ENCODE peak calls at places on chromosomes 6 and 20, in five cellular contexts. A, M, Z, R and W are unnamed samples.

GRCh38 chr6:116266803-116267202 is 12.9 kb downstream of the TSPYL1 start:
- DNase-seq in A (no peak), M (no peak), Z (no peak), R (no peak), W (no peak)

GRCh38 chr20:38836991-38837390 is 31.5 kb downstream of the PPP1R16B start:
- DNase-seq in A (no peak), M (no peak), Z (no peak), R (no peak), W (no peak)

GRCh38 chr6:135114355-135115145 is 59.9 kb upstream of the HBS1L start:
- DNase-seq in A (no peak), M (no peak), Z (no peak), R (no peak), W (no peak)

GRCh38 chr6:136752554-136752953 is 39.7 kb downstream of the MAP3K5 start:
- DNase-seq in A (no peak), M (no peak), Z (no peak), R (no peak), W (no peak)

GRCh38 chr6:166802437-166802836 is 153.9 kb downstream of the RNASET2 start:
- DNase-seq in A (no peak), M (peak), Z (no peak), R (no peak), W (no peak)

GRCh38 chr6:139531716-139532115 is 157.3 kb upstream of the CITED2 start:
- DNase-seq in A (peak), M (no peak), Z (no peak), R (no peak), W (no peak)

GRCh38 chr6:51384736-51385135 is 566.1 kb downstream of the TFAP2B start:
- DNase-seq in A (no peak), M (no peak), Z (no peak), R (no peak), W (no peak)

GRCh38 chr6:15484115-15484514 is 178.7 kb downstream of the DTNBP1 start:
- DNase-seq in A (no peak), M (no peak), Z (no peak), R (no peak), W (no peak)

GRCh38 chr6:51986864-51987263 is 100.5 kb downstream of the PKHD1 start:
- DNase-seq in A (no peak), M (no peak), Z (no peak), R (no peak), W (no peak)

GRCh38 chr6:103153016-103153415 is 1706.7 kb downstream of the HACE1 start:
- DNase-seq in A (no peak), M (no peak), Z (no peak), R (no peak), W (no peak)

GRCh38 chr20:40600441-40601235 is 88.4 kb downstream of the MAFB start:
- DNase-seq in A (no peak), M (no peak), Z (no peak), R (no peak), W (no peak)

GRCh38 chr20:64039293-64040160 is 3.5 kb downstream of the C20orf204 start:
- DNase-seq in A (no peak), M (peak), Z (no peak), R (no peak), W (no peak)

GRCh38 chr20:49484180-49485140 is 2.0 kb upstream of the KCNB1 start:
- DNase-seq in A (peak), M (peak), Z (peak), R (peak), W (peak)

GRCh38 chr20:18984238-18985200 is 170.9 kb downstream of the SCP2D1 start:
- DNase-seq in A (no peak), M (no peak), Z (no peak), R (no peak), W (no peak)

GRCh38 chr6:137827977-137828815 is 38.9 kb upstream of the TNFAIP3 start:
- DNase-seq in A (no peak), M (no peak), Z (no peak), R (no peak), W (no peak)

GRCh38 chr6:138105880-138106664 is 1.1 kb downstream of the PERP start:
- DNase-seq in A (no peak), M (peak), Z (no peak), R (no peak), W (no peak)

GRCh38 chr20:33249456-33249855 is 13.7 kb downstream of the BPIFA1 start:
- DNase-seq in A (no peak), M (no peak), Z (no peak), R (no peak), W (no peak)

GRCh38 chr20:63980317-63980805 is 571 bp upstream of the PRPF6 start:
- DNase-seq in A (no peak), M (no peak), Z (no peak), R (no peak), W (no peak)

GRCh38 chr6:113825776-113826175 is 31.4 kb upstream of the MARCKS start:
- DNase-seq in A (peak), M (no peak), Z (peak), R (peak), W (peak)

GRCh38 chr6:17289491-17290106 is 8.4 kb downstream of the RBM24 start:
- DNase-seq in A (peak), M (no peak), Z (no peak), R (no peak), W (peak)

GRCh38 chr6:19332806-19333460 is 504.2 kb upstream of the ID4 start:
- DNase-seq in A (no peak), M (no peak), Z (no peak), R (no peak), W (no peak)

GRCh38 chr6:109687271-109687721 is 3.7 kb downstream of the AK9 start:
- DNase-seq in A (peak), M (no peak), Z (no peak), R (no peak), W (peak)

GRCh38 chr6:6474170-6474920 is 114.2 kb upstream of the LY86 start:
- DNase-seq in A (no peak), M (peak), Z (no peak), R (no peak), W (no peak)

GRCh38 chr20:51184289-51184688 is 161.4 kb upstream of the KCNG1 start:
- DNase-seq in A (peak), M (no peak), Z (no peak), R (no peak), W (no peak)

GRCh38 chr6:35047265-35048011 is 93.7 kb downstream of the TCP11 start:
- DNase-seq in A (peak), M (no peak), Z (no peak), R (peak), W (peak)

DNA sequence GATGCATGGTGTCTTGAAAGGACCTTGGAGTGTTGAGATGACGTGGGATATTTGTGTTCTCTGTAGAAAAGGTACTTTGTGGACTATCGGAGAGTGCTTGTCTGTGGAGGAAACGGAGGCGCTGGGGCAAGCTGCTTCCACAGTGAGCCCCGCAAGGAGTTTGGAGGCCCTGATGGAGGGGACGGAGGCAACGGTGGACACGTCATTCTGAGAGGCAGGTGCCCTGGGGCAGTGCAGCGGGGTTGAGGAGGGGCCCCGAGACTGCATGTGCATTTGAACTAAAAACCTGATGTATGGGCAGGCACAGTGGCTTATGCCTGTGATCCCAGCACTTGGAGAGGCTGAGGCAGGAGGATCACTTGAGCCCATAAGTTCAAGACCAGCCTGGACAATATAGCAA is 12.9 kb downstream of the MTG2 start:
- DNase-seq in A (no peak), M (no peak), Z (no peak), R (no peak), W (no peak)
- TF ChIP-seq CTCF in A (no peak), M (no peak), Z (no peak), R (no peak), W (no peak)

GRCh38 chr6:111722220-111722731 is 116.6 kb upstream of the TRAF3IP2 start:
- DNase-seq in A (peak), M (no peak), Z (no peak), R (no peak), W (peak)
- H3K4me3 ChIP-seq in A (no peak), M (no peak), Z (no peak), R (no peak), W (no peak)

DNA sequence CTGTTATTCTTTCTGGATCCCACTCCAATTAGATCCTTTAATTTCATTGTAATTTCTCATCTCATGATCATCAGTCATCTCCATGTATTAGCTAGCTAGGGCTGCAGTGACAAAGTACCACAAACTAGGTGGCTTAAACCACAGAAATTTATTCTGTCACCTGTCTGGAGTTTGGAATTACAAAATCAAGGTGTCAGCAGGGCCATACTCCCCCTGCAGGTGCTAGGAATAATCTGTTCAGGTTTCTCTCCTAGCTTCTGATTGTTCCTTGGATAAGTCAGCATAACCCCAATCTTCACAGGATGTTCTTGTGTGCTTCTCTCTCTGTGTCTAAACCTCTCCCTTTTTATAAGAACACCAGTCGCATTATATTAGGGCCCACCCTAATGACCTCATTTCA is 40.4 kb downstream of the BEND6 start:
- DNase-seq in A (no peak), M (peak), Z (no peak), R (no peak), W (no peak)
- TF ChIP-seq CTCF in A (no peak), M (peak), Z (no peak), R (peak), W (no peak)

DNA sequence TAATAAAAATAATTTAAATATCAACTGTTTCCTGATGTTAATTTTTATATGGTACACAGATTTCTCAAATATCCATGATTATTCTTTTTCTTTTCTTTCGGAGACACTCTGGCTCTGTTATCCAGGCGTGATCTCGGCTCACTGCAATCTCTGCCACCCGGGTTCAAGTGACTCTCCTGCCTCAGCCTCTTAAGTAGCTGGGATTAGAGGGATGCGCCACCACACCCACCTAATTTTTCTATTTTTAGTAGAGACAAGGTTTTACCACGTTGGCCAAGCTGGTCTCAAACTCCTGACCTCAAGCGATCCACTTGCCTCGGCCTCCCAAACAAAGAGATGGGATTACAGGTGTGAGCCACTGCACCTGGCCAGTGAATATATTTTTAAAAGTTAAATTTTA is 20.5 kb downstream of the ROMO1 start:
- DNase-seq in A (no peak), M (no peak), Z (no peak), R (no peak), W (no peak)
- H3K4me3 ChIP-seq in A (no peak), M (no peak), Z (no peak), R (no peak), W (no peak)

DNA sequence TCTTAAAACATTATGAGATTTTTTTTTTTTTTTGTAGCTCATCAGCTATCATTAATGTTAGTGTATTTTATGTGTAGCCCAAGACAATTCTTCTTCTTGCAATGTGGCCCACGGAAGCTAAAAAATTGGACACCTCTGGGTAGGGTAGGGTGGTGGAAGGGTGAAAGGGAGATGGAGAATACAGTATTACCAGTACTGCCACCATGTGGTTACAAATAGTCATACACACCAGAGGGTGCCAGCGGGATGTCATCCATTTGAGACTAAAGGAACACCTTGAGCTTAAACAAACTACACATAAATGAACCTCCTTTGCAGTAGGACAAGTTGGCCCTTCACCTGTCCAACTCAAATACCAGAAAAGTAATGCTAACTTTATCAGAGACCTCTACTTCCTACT is 601.9 kb downstream of the HTR1B start:
- DNase-seq in A (no peak), M (peak), Z (no peak), R (peak), W (no peak)
- TF ChIP-seq CTCF in A (peak), M (peak), Z (peak), R (peak), W (peak)

DNA sequence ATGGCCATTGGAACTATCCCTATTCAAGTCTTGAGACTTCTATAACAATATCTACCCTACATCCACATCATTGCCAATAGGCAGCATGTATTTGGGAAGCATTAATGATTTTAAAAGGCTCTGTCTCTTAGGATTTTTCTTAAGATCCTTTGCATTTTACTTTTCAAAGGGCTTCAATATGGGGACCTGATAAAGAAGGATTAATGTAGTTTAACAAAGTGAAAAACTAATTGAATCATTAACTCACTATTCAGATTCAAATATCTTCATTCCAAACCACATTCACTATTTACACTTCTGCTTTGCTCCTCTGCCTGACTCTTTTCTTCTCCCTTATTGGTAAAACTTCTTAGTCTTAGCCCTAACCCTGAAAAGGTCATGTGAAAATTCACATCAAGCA is 333.0 kb downstream of the EPHA7 start:
- DNase-seq in A (no peak), M (peak), Z (no peak), R (no peak), W (no peak)
- H3K4me3 ChIP-seq in A (no peak), M (peak), Z (no peak), R (no peak), W (no peak)

GRCh38 chr6:101380861-101381630 is 12.5 kb upstream of the GRIK2 start:
- DNase-seq in A (no peak), M (no peak), Z (no peak), R (no peak), W (no peak)

GRCh38 chr6:101392561-101393230 is 812 bp upstream of the GRIK2 start:
- DNase-seq in A (no peak), M (peak), Z (no peak), R (peak), W (no peak)

GRCh38 chr6:101391772-101392560 is 1.5 kb upstream of the GRIK2 start:
- DNase-seq in A (peak), M (peak), Z (no peak), R (no peak), W (no peak)

DNA sequence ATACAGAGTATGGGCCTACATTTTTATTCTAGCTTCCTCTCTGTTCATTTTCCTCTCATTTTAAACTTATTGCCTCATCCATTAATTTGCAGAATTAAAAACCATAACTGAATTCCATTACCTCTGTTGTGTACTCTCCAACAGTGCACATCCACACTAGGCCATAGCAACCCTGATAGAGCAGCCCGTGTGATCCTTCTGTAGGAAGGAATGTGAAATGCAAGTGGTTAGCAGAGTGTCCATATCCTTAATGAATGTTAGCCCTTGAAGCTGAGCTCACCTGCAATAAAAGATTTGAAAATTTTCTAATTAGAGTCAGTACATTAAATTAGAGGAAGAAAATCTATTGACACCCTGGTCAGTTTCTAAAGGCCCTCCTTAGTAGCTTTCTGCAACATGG is 6.5 kb upstream of the GRIK2 start:
- DNase-seq in A (no peak), M (peak), Z (no peak), R (no peak), W (no peak)
- TF ChIP-seq CTCF in A (peak), M (peak), Z (no peak), R (peak), W (peak)